ENCODE peak calls at places on chromosomes 2 and 18, in four cellular contexts. One of them, this sample, is unnamed.

GRCh38 chr2:231344851-231345250 is 50.7 kb upstream of the B3GNT7 start:
- DNase-seq in K562: no peak
- DNase-seq in GM12878: no peak
- DNase-seq in HL-60: no peak
- DNase-seq in this sample: no peak

GRCh38 chr2:210442869-210443268 is 33.7 kb downstream of the LANCL1 start:
- DNase-seq in K562: no peak
- DNase-seq in GM12878: no peak
- DNase-seq in HL-60: peak; percentile 52
- DNase-seq in this sample: no peak

GRCh38 chr2:172234716-172235661 is 132.3 kb upstream of the DLX2 start:
- DNase-seq in K562: no peak
- DNase-seq in GM12878: no peak
- DNase-seq in HL-60: peak; percentile 12
- DNase-seq in this sample: no peak

GRCh38 chr2:168156661-168157060 is 90.7 kb downstream of the STK39 start:
- DNase-seq in K562: no peak
- DNase-seq in GM12878: no peak
- DNase-seq in HL-60: no peak
- DNase-seq in this sample: no peak

GRCh38 chr2:23925702-23926288 is 1.1 kb downstream of the ATAD2B start:
- DNase-seq in K562: no peak
- DNase-seq in GM12878: peak; percentile 87
- DNase-seq in HL-60: peak; percentile 85
- DNase-seq in this sample: peak; percentile 54

GRCh38 chr18:9760641-9761040 is 52.5 kb downstream of the RAB31 start:
- DNase-seq in K562: no peak
- DNase-seq in GM12878: no peak
- DNase-seq in HL-60: no peak
- DNase-seq in this sample: no peak

GRCh38 chr2:19176172-19176852 is 182.1 kb downstream of the OSR1 start:
- DNase-seq in K562: no peak
- DNase-seq in GM12878: no peak
- DNase-seq in HL-60: no peak
- DNase-seq in this sample: no peak

GRCh38 chr2:197804758-197805597 is 585 bp downstream of the PLCL1 start:
- DNase-seq in K562: peak; percentile 24
- DNase-seq in GM12878: no peak
- DNase-seq in HL-60: no peak
- DNase-seq in this sample: no peak

GRCh38 chr2:201847483-201847882 is 41.1 kb downstream of the CDK15 start:
- DNase-seq in K562: no peak
- DNase-seq in GM12878: no peak
- DNase-seq in HL-60: no peak
- DNase-seq in this sample: no peak

GRCh38 chr2:33375054-33375453 is 101.4 kb upstream of the RASGRP3 start:
- DNase-seq in K562: no peak
- DNase-seq in GM12878: no peak
- DNase-seq in HL-60: no peak
- DNase-seq in this sample: no peak

GRCh38 chr2:237511421-237511820 is 24.4 kb downstream of the MLPH start:
- DNase-seq in K562: no peak
- DNase-seq in GM12878: no peak
- DNase-seq in HL-60: no peak
- DNase-seq in this sample: no peak

GRCh38 chr2:105961599-105962146 is 217.0 kb downstream of the NCK2 start:
- DNase-seq in K562: no peak
- DNase-seq in GM12878: no peak
- DNase-seq in HL-60: no peak
- DNase-seq in this sample: no peak

GRCh38 chr2:203759692-203760365 is 53.4 kb downstream of the CD28 start:
- DNase-seq in K562: no peak
- DNase-seq in GM12878: no peak
- DNase-seq in HL-60: no peak
- DNase-seq in this sample: no peak

GRCh38 chr2:223760838-223761502 is 76.4 kb downstream of the AP1S3 start:
- DNase-seq in K562: no peak
- DNase-seq in GM12878: peak; percentile 53
- DNase-seq in HL-60: peak; percentile 19
- DNase-seq in this sample: no peak

GRCh38 chr2:16251511-16252205 is 311.3 kb downstream of the MYCN start:
- DNase-seq in K562: no peak
- DNase-seq in GM12878: no peak
- DNase-seq in HL-60: no peak
- DNase-seq in this sample: no peak

GRCh38 chr2:3602553-3603339 is 7.8 kb downstream of the COLEC11 start:
- DNase-seq in K562: no peak
- DNase-seq in GM12878: no peak
- DNase-seq in HL-60: no peak
- DNase-seq in this sample: no peak

GRCh38 chr2:375270-375946 is 87.5 kb upstream of the ALKAL2 start:
- DNase-seq in K562: no peak
- DNase-seq in GM12878: no peak
- DNase-seq in HL-60: no peak
- DNase-seq in this sample: no peak

GRCh38 chr2:235286624-235287368 is 207.0 kb upstream of the AGAP1 start:
- DNase-seq in K562: no peak
- DNase-seq in GM12878: no peak
- DNase-seq in HL-60: no peak
- DNase-seq in this sample: no peak

GRCh38 chr2:99822487-99823218 is 319.7 kb downstream of the AFF3 start:
- DNase-seq in K562: no peak
- DNase-seq in GM12878: no peak
- DNase-seq in HL-60: no peak
- DNase-seq in this sample: no peak

GRCh38 chr2:32310577-32310976 is 32.9 kb downstream of the YIPF4 start:
- DNase-seq in K562: no peak
- DNase-seq in GM12878: no peak
- DNase-seq in HL-60: no peak
- DNase-seq in this sample: no peak

GRCh38 chr2:239393401-239393940 is 7.3 kb downstream of the HDAC4 start:
- DNase-seq in K562: no peak
- DNase-seq in GM12878: no peak
- DNase-seq in HL-60: no peak
- DNase-seq in this sample: no peak

GRCh38 chr2:27863146-27863545 is 27.0 kb downstream of the RBKS start:
- DNase-seq in K562: no peak
- DNase-seq in GM12878: no peak
- DNase-seq in HL-60: no peak
- DNase-seq in this sample: no peak

GRCh38 chr2:240429341-240429871 is 6.1 kb upstream of the GPC1 start:
- DNase-seq in K562: no peak
- DNase-seq in GM12878: no peak
- DNase-seq in HL-60: no peak
- DNase-seq in this sample: no peak

GRCh38 chr18:9688036-9688741 is 19.9 kb upstream of the RAB31 start:
- DNase-seq in K562: peak; percentile 56
- DNase-seq in GM12878: no peak
- DNase-seq in HL-60: no peak
- DNase-seq in this sample: no peak

DNA sequence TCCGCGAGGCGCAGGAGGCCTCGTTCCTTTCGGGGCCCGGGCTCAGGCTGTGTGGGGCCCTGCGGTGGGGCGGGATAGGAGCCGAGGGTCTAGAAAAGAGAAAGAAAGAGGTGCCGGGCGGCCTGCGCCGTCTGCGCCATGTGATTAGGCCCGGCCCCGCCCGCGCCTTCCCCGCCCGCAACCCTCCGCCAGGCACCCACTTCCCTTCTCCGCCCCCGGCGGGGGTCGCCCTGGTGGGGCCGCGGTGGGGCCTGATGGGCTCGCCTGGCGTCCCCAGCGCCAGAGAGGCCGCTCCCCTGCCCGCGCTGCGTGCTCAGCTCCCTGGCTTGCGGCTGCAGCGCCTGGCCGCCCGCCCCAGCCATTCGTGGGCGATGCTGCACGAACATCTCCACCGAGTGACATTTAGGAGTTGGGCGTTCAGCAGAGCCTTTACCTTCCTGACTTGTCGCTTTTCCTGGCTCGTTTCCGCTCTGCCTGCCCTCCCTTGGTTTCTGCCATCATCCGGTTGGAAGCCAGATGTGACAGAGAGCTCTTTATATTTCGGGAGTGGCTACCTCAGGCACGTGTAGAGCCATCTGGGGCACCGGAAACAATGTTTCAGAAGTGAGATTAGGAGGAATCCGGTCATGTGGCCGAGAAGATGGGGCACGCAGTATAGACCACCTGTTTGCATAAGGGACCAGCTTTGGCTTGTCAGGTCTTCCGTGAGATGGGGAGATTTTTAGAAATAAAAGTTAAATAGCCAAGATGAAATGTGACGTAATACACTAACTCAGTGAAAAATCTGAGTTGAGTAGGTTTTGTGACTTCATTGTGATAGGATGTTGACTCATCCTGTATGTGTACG is 1.1 kb downstream of the GLS start:
- DNase-seq in K562: peak; percentile 36
- DNase-seq in GM12878: peak; percentile 80
- DNase-seq in HL-60: peak; percentile 76
- DNase-seq in this sample: no peak
- TF ChIP-seq POLR2AphosphoS5 in K562: peak; percentile 40
- TF ChIP-seq POLR2AphosphoS5 in GM12878: peak; percentile 94
- TF ChIP-seq POLR2AphosphoS5 in HL-60: peak; percentile 86
- TF ChIP-seq POLR2AphosphoS5 in this sample: peak; percentile 74

DNA sequence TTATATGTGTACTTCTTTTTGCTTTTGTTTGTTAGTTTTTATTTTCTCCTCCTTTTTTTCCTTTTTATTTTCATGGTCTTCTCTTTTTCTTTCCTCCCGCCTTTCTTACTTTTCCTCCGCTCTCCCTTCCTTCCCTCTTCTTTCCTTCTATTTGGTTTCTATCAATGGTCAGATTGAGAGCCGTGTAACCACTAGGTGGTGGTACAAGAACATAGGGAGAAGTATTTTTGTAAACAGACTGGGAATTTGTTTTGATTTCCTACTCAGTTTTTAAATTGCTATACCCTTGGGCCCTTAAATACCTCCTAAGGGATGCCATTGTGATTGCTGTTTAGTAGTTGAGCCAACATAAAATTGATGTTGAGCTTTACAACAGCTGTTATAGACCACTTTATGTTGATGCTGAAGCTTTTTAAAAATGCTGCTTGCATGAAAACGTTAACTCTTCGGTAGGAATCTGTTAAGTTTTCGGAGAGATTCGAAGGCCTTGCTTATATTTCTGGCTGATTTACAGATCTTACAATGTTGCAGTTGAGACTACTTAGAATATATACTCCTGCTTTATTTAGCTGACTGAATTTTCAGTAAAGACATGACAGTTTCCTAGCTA is 124.2 kb downstream of the UBE2E3 start:
- DNase-seq in K562: no peak
- DNase-seq in GM12878: no peak
- DNase-seq in HL-60: peak; percentile 47
- DNase-seq in this sample: no peak
- TF ChIP-seq SPI1 in K562: no peak
- TF ChIP-seq SPI1 in GM12878: no peak
- TF ChIP-seq SPI1 in HL-60: no peak
- TF ChIP-seq SPI1 in this sample: no peak

DNA sequence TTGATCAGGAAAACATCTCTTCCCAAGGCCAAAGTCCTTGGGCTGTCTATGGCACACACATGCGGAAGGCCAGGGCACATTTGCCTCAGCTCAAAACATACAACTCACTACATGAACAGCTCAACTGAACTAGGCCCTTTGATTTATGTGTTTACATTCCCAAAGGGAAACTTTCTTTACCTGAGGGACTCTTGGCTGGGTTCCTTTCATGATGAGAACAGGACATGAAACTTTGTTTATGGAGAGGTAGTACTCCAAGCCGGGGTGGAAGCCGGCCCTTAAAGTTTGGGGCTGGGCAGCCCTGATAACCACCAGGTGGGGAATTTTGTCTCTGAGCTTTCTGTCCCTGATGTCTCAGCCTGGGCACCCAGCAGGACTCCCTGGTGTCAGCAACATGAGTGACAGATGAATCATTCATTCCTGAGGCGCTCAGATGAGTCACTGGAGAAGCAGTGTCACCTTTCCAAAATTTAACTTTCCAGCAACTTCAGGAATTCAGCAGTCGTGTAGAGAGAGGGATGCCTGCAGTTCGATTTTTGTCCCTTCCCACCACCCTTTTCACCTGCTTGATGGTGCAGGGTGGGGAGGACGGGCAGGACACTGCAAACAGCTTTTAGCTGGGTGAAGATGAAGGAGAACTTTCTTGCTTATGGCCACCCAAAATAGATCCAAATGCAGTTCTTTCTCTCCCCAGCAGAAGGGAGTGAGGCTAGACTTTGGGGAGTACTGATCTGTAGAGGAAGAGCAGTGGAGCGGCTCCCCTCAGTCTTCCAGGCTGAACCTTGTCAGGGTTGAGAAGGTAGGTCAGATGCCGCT is 331.6 kb downstream of the DYSF start:
- DNase-seq in K562: no peak
- DNase-seq in GM12878: no peak
- DNase-seq in HL-60: no peak
- DNase-seq in this sample: no peak
- TF ChIP-seq POLR2AphosphoS5 in K562: no peak
- TF ChIP-seq POLR2AphosphoS5 in GM12878: no peak
- TF ChIP-seq POLR2AphosphoS5 in HL-60: no peak
- TF ChIP-seq POLR2AphosphoS5 in this sample: no peak

DNA sequence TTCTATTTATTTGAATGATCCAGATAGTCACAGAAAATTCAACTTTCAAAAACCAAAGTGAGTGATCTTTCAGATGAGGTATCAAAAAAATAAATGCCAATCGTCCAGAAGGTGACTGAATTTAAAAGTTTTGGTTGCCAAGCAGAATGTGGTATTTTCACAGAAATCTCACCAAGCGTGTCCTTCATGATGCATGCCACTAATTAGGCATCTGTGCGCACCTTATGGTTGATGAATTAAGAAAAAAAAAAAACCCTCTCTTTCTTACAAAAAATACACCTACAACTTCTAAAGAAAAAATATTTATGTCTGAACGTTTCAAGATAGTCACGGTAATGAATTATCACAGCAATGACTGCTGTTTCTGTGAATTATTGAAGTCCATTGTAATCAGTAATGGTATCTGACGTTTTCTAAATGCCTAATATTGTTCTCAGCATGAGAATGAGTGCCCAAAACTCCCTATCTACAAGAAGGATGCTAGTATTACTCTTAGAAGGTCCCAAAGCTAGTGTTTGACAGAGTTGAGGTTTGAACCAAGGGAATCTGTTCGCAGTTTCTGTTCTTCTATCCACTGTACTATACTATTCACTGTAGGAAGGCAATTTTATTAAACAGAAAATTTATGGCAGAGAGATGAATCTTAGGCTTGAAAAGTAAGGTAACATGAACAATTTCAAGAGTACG is 219.6 kb upstream of the NETO1 start:
- DNase-seq in K562: no peak
- DNase-seq in GM12878: no peak
- DNase-seq in HL-60: no peak
- DNase-seq in this sample: no peak
- TF ChIP-seq SPI1 in K562: no peak
- TF ChIP-seq SPI1 in GM12878: no peak
- TF ChIP-seq SPI1 in HL-60: no peak
- TF ChIP-seq SPI1 in this sample: no peak

DNA sequence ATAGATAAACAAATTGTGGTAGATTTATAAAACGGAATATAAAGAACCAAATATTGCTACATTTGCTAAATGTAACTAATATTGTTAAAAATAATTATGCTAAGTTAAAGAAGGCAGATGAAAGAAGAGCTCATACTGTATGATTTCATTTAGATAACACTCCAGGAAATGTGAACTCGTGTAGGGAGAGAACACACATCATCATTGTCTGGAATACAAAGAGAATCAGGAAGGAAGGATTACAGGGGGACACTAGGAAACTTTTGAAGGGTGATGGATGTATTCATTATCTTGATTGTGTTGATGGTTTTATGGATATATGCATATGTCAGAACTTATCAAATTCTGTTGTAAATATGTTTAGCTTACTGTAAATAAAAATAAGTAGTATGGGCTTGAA is 104.1 kb upstream of the TRIB2 start:
- DNase-seq in K562: no peak
- DNase-seq in GM12878: no peak
- DNase-seq in HL-60: no peak
- DNase-seq in this sample: no peak
- TF ChIP-seq POLR2AphosphoS5 in K562: no peak
- TF ChIP-seq POLR2AphosphoS5 in GM12878: no peak
- TF ChIP-seq POLR2AphosphoS5 in HL-60: no peak
- TF ChIP-seq POLR2AphosphoS5 in this sample: no peak